ENCODE peak calls at places on chromosomes 3 and 15, in seven cellular contexts. Q, X, Y, N, O, S and Z are unnamed samples.
A peak's percentile ranks its signal among the peaks of the same experiment; 100 is the strongest.

GRCh38 chr3:160754371-160754854 is 1.6 kb upstream of the PPM1L start:
- DNase-seq in X (peak; percentile 69), Q (peak; percentile 66), O (peak; percentile 72), N (peak; percentile 26), S (no peak), Y (peak; percentile 69), Z (no peak)

GRCh38 chr15:61390138-61390537 is 161.0 kb upstream of the RORA start:
- DNase-seq in Q (no peak), N (no peak), O (peak; percentile 21), X (no peak), Y (peak; percentile 54), S (no peak), Z (no peak)

GRCh38 chr15:58342508-58342907 is 89.3 kb upstream of the LIPC start:
- DNase-seq in Q (no peak), Y (no peak), S (no peak), X (no peak), O (no peak), N (no peak), Z (no peak)

GRCh38 chr3:142165194-142165593 is 15.8 kb upstream of the TFDP2 start:
- DNase-seq in Y (peak; percentile 43), X (no peak), O (no peak), S (no peak), Q (no peak), N (no peak), Z (no peak)

GRCh38 chr3:138314751-138315150 is 14.9 kb downstream of the NME9 start:
- DNase-seq in Y (peak; percentile 42), Q (no peak), O (peak; percentile 65), S (no peak), N (no peak), X (no peak), Z (no peak)

GRCh38 chr15:41445399-41445798 is 28.5 kb downstream of the RTF1 start:
- DNase-seq in X (no peak), O (no peak), N (no peak), Q (no peak), Y (no peak), S (no peak), Z (no peak)

GRCh38 chr3:99526927-99527326 is 111.5 kb upstream of the COL8A1 start:
- DNase-seq in S (no peak), N (no peak), Y (peak; percentile 78), Q (no peak), X (no peak), O (no peak), Z (no peak)

GRCh38 chr3:171690291-171690690 is 120.0 kb downstream of the PLD1 start:
- DNase-seq in Y (no peak), O (no peak), X (no peak), N (no peak), Q (no peak), S (no peak), Z (peak; percentile 21)

GRCh38 chr3:74000715-74001114 is 376.0 kb upstream of the PDZRN3 start:
- DNase-seq in X (no peak), Y (peak; percentile 7), Q (no peak), O (peak; percentile 34), S (no peak), N (no peak), Z (no peak)

GRCh38 chr3:78689378-78689777 is 1078.4 kb downstream of the ROBO1 start:
- DNase-seq in Y (no peak), S (no peak), Q (peak; percentile 93), X (no peak), O (no peak), N (no peak), Z (no peak)